ENCODE peak calls at places on chromosomes 11 and 22, in ten cellular contexts. I is ovary; O is CD8-positive, alpha-beta T cell; A is left ventricle myocardium inferior; C is prostate gland; U is IMR-90; F is suprapubic skin; H is transverse colon; E is pancreas; N is heart right ventricle. P is an unnamed sample. For H3K4me1 and H3K36me3, the result is how much of the 10 kb centered on the place peaks cover.

GRCh38 chr11:132866783-132867545 is 665.3 kb downstream of the OPCML start:
- DNase-seq in I (no peak), O (no peak), A (no peak), C (no peak), U (peak), F (no peak), H (no peak), E (no peak), N (no peak), P (no peak)

GRCh38 chr22:29055192-29055830 is 6.3 kb downstream of the C22orf31 start:
- DNase-seq in I (no peak), O (no peak), A (no peak), C (no peak), U (no peak), F (peak), H (no peak), E (no peak), N (no peak), P (no peak)

GRCh38 chr11:6402561-6402981 is 12.3 kb downstream of the SMPD1 start:
- DNase-seq in I (no peak), O (peak), A (no peak), C (no peak), U (peak), F (no peak), H (peak), E (no peak), N (no peak), P (no peak)

GRCh38 chr11:23954317-23954716 is 542.5 kb upstream of the LUZP2 start:
- DNase-seq in I (no peak), O (no peak), A (no peak), C (no peak), U (peak), F (no peak), H (no peak), E (no peak), N (no peak), P (no peak)

GRCh38 chr11:68932358-68932757 is 28.7 kb downstream of the IGHMBP2 start:
- DNase-seq in I (no peak), O (no peak), A (no peak), C (no peak), U (no peak), F (no peak), H (no peak), E (no peak), N (no peak), P (no peak)

GRCh38 chr22:28440517-28441366 is 238.9 kb downstream of the TTC28 start:
- DNase-seq in I (no peak), O (no peak), A (no peak), C (no peak), U (peak), F (no peak), H (no peak), E (no peak), N (no peak), P (no peak)

GRCh38 chr11:60343094-60343704 is 16.1 kb downstream of the MS4A6E start:
- DNase-seq in I (no peak), O (no peak), A (no peak), C (no peak), U (no peak), F (no peak), H (no peak), E (no peak), N (no peak), P (no peak)

GRCh38 chr11:102831128-102831708 is 12.2 kb downstream of the MMP3 start:
- DNase-seq in I (no peak), O (no peak), A (no peak), C (peak), U (peak), F (no peak), H (peak), E (peak), N (no peak), P (peak)

GRCh38 chr11:72813740-72814138 is 472 bp upstream of the ATG16L2 start:
- DNase-seq in I (peak), O (no peak), A (peak), C (peak), U (peak), F (no peak), H (peak), E (peak), N (peak), P (peak)

GRCh38 chr11:104073950-104074349 is 37.5 kb downstream of the DDI1 start:
- DNase-seq in I (no peak), O (no peak), A (no peak), C (no peak), U (peak), F (no peak), H (no peak), E (no peak), N (no peak), P (no peak)

DNA sequence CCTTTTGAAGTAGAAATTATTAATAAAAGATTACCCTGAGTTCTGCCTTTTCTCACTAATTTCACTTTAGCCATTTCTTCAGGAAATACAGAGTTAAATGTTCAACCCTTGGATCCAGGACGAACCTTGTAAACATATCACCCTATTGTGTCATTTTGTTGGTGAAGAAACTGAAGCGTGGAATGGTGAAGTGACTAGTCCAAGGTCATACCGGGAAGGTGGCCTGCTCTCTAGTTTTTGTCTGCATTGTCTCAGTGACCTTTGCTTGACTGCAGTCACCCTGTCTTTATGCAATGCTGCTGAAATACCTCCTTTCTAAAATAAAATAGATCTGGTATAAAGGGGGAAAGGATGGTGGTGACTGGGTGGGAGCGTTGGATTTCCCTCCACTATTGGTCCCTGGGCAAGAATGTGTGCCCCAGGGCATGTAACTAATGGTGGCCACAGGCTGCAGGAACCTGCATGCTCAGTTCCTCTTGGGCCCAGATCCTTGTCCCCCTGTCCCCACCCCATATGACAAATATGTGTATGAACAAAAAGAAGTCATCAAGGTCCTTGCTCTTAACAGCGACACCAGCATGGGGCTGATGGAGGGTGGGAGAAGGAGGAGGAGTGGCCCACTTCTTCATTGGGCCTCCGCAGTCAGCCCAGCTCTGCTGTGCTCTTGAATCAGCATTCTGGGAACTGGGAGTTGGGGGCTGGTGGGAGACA is 977 bp upstream of the SORL1-AS1 start:
- DNase-seq in I (no peak), O (no peak), A (no peak), C (no peak), U (no peak), F (no peak), H (no peak), E (no peak), N (no peak), P (no peak)
- H3K4me1 ChIP-seq in I (under half), O (half or more), A (under half), C (under half), U (under half), F (under half), H (under half), E (under half), N (under half), P (under half)

GRCh38 chr11:70332567-70332966 is 62.1 kb downstream of the PPFIA1 start:
- DNase-seq in I (no peak), O (no peak), A (no peak), C (no peak), U (no peak), F (no peak), H (no peak), E (no peak), N (no peak), P (no peak)
- H3K36me3 ChIP-seq in I (under half), O (half or more), A (half or more), C (under half), U (under half), F (half or more), H (under half), E (under half), N (half or more), P (half or more)

GRCh38 chr11:1838077-1838425 is 730 bp upstream of the TNNI2 start:
- DNase-seq in I (no peak), O (no peak), A (no peak), C (no peak), U (no peak), F (no peak), H (no peak), E (no peak), N (no peak), P (no peak)
- TF ChIP-seq CTCF in I (no peak), O (no peak), A (peak), C (no peak), U (no peak), F (no peak), H (no peak), E (no peak), N (no peak), P (no peak)

GRCh38 chr11:25453471-25453870 is 878.5 kb upstream of the ANO3 start:
- DNase-seq in I (no peak), O (no peak), A (no peak), C (no peak), U (no peak), F (no peak), H (no peak), E (no peak), N (no peak), P (no peak)

GRCh38 chr11:25449100-25449499 is 882.8 kb upstream of the ANO3 start:
- DNase-seq in I (no peak), O (no peak), A (no peak), C (no peak), U (no peak), F (no peak), H (no peak), E (no peak), N (no peak), P (no peak)
- H3K4me1 ChIP-seq in I (under half), O (under half), A (under half), C (under half), U (under half), F (under half), H (under half), E (under half), N (under half), P (under half)

GRCh38 chr22:31853736-31854500 is 90.4 kb upstream of the YWHAH start:
- DNase-seq in I (no peak), O (no peak), A (no peak), C (no peak), U (peak), F (no peak), H (no peak), E (no peak), N (no peak), P (no peak)
- H3K36me3 ChIP-seq in I (under half), O (under half), A (under half), C (under half), U (under half), F (half or more), H (under half), E (under half), N (half or more), P (half or more)

GRCh38 chr22:44668190-44668885 is 33.7 kb upstream of the PRR5 start:
- DNase-seq in I (no peak), O (peak), A (no peak), C (no peak), U (no peak), F (peak), H (no peak), E (peak), N (no peak), P (peak)
- TF ChIP-seq CTCF in I (no peak), O (no peak), A (no peak), C (no peak), U (peak), F (no peak), H (no peak), E (no peak), N (no peak), P (no peak)